ENCODE peak calls at places on chromosome 2, in six cellular contexts. K is AG10803, N is cardiac muscle cell, M is GM13977, T is fibroblast of pulmonary artery, Y is PC-9. I is an unnamed sample.
A peak's percentile ranks its signal among the peaks of the same experiment; 100 is the strongest.

GRCh38 chr2:62455957-62456692 is 49.9 kb downstream of the TMEM17 start:
- DNase-seq in M (no peak), Y (no peak), K (peak; percentile 58), T (no peak), N (no peak), I (no peak)

GRCh38 chr2:217930783-217931563 is 71.8 kb downstream of the TNS1 start:
- DNase-seq in K (no peak), Y (no peak), N (no peak), M (no peak), T (no peak), I (no peak)

GRCh38 chr2:158999458-158999857 is 31.0 kb downstream of the TANC1 start:
- DNase-seq in N (no peak), Y (no peak), M (no peak), K (peak; percentile 36), T (peak; percentile 47), I (no peak)

GRCh38 chr2:134669731-134670669 is 48.8 kb downstream of the TMEM163 start:
- DNase-seq in T (no peak), N (no peak), M (no peak), K (no peak), Y (no peak), I (no peak)

GRCh38 chr2:101546376-101547058 is 71.6 kb upstream of the RFX8 start:
- DNase-seq in K (peak; percentile 51), Y (no peak), N (no peak), M (no peak), T (peak; percentile 53), I (no peak)

GRCh38 chr2:54942373-54942772 is 107.9 kb downstream of the RTN4 start:
- DNase-seq in K (no peak), T (no peak), Y (no peak), M (no peak), N (no peak), I (no peak)

GRCh38 chr2:200862532-200863000 is 1.9 kb downstream of the CLK1 start:
- DNase-seq in K (peak; percentile 43), T (peak; percentile 70), N (peak; percentile 52), Y (no peak), M (peak; percentile 58), I (peak; percentile 59)

GRCh38 chr2:165886487-165887146 is 67.0 kb downstream of the TTC21B start:
- DNase-seq in N (no peak), T (no peak), Y (no peak), K (no peak), M (no peak), I (no peak)

GRCh38 chr2:233002829-233003657 is 10.0 kb downstream of the NGEF start:
- DNase-seq in M (no peak), K (no peak), T (no peak), Y (no peak), N (no peak), I (no peak)

GRCh38 chr2:236073246-236073645 is 94.9 kb downstream of the GBX2 start:
- DNase-seq in T (no peak), K (no peak), M (no peak), Y (no peak), N (no peak), I (no peak)

GRCh38 chr2:12155308-12156061 is 409.1 kb downstream of the LPIN1 start:
- DNase-seq in K (peak; percentile 86), T (peak; percentile 92), Y (peak; percentile 58), N (no peak), M (no peak), I (no peak)

GRCh38 chr2:157328133-157328532 is 2.5 kb upstream of the ERMN start:
- DNase-seq in K (peak; percentile 37), T (no peak), Y (no peak), N (no peak), M (no peak), I (no peak)

GRCh38 chr2:27191107-27191829 is 20.6 kb upstream of the ATRAID start:
- DNase-seq in N (peak; percentile 64), M (peak; percentile 69), Y (peak; percentile 47), K (peak; percentile 72), T (peak; percentile 81), I (no peak)

GRCh38 chr2:239162141-239162821 is 238.5 kb downstream of the HDAC4 start:
- DNase-seq in Y (no peak), K (no peak), M (no peak), N (no peak), T (no peak), I (no peak)

GRCh38 chr2:102063948-102064678 is 72.4 kb downstream of the IL1R2 start:
- DNase-seq in Y (peak; percentile 75), N (peak; percentile 91), K (peak; percentile 99), T (peak; percentile 100), M (no peak), I (peak; percentile 95)

GRCh38 chr2:230762317-230762896 is 49.8 kb downstream of the CAB39 start:
- DNase-seq in Y (no peak), K (no peak), T (no peak), N (peak; percentile 21), M (no peak), I (no peak)

GRCh38 chr2:86070868-86071267 is 34.8 kb downstream of the POLR1A start:
- DNase-seq in M (no peak), T (no peak), Y (no peak), K (no peak), N (no peak), I (no peak)

GRCh38 chr2:86074256-86074655 is 31.4 kb downstream of the POLR1A start:
- DNase-seq in K (no peak), Y (no peak), M (no peak), T (no peak), N (no peak), I (no peak)

GRCh38 chr2:86072271-86072858 is 33.3 kb downstream of the POLR1A start:
- DNase-seq in M (peak; percentile 34), K (peak; percentile 71), N (no peak), T (peak; percentile 39), Y (no peak), I (peak; percentile 53)

GRCh38 chr2:86074811-86075210 is 30.9 kb downstream of the POLR1A start:
- DNase-seq in Y (no peak), T (no peak), K (no peak), N (no peak), M (no peak), I (no peak)

GRCh38 chr2:86073225-86073624 is 32.5 kb downstream of the POLR1A start:
- DNase-seq in Y (no peak), N (no peak), K (no peak), M (no peak), T (no peak), I (no peak)
- TF ChIP-seq CTCF in Y (no peak), N (no peak), K (no peak), M (no peak), T (no peak), I (no peak)

GRCh38 chr2:206154197-206154596 is 5.0 kb downstream of the NDUFS1 start:
- DNase-seq in N (peak; percentile 8), Y (no peak), M (no peak), K (peak; percentile 6), T (peak; percentile 45), I (no peak)
- TF ChIP-seq CTCF in N (no peak), Y (peak; percentile 20), M (peak; percentile 48), K (no peak), T (no peak), I (no peak)

DNA sequence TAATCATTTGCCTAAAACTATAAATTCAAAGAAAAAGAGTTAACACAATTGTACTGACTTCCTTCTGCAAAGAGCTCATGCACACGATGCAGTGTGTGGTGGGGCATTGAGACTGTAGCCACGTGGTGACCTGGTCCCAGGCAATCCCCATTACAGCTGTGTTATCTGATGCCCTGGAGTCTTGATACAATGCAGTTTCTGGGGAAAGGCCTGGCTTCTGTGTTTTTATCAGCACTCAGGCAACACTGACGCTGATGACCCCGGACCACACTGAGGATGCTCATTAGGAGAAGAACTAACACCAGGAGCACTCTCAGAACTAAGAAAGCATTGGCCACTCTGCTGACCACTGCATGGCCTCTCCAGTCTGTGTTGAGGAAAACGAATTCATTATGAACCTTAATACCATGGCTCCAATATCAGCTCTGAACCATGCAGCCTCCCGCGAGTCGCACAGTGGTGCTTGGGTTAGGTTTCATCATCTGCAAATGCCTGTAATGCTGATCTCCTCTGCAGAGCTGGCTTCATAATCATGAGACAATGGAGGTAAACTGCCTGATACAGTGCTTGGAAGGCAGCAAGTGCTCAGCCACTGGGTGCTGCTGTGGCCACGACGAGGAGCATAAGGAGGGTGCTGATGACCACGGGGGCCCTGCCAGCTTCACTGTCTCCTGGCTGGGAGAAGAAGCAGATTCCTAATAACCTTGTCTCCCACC is 218.5 kb downstream of the MYT1L start:
- DNase-seq in M (no peak), Y (no peak), K (no peak), T (no peak), N (peak; percentile 48), I (no peak)
- TF ChIP-seq CTCF in M (no peak), Y (no peak), K (no peak), T (no peak), N (no peak), I (no peak)

GRCh38 chr2:28419003-28419704 is 26.5 kb downstream of the FOSL2 start:
- DNase-seq in N (no peak), K (no peak), Y (no peak), M (peak; percentile 37), T (no peak), I (no peak)
- TF ChIP-seq CTCF in N (no peak), K (no peak), Y (no peak), M (no peak), T (no peak), I (no peak)

GRCh38 chr2:20452551-20452950 is 5.7 kb downstream of the RHOB start:
- DNase-seq in N (no peak), M (no peak), K (no peak), T (peak; percentile 90), Y (no peak), I (peak; percentile 85)
- TF ChIP-seq CTCF in N (peak; percentile 30), M (no peak), K (no peak), T (peak; percentile 63), Y (no peak), I (no peak)

GRCh38 chr2:171540437-171540836 is 18.2 kb downstream of the CYBRD1 start:
- DNase-seq in M (peak; percentile 23), K (no peak), Y (no peak), N (no peak), T (no peak), I (no peak)

GRCh38 chr2:171545086-171545485 is 22.8 kb downstream of the CYBRD1 start:
- DNase-seq in N (no peak), T (no peak), K (no peak), Y (no peak), M (no peak), I (no peak)

GRCh38 chr2:171547256-171547655 is 25.0 kb downstream of the CYBRD1 start:
- DNase-seq in M (no peak), N (no peak), Y (no peak), K (no peak), T (no peak), I (no peak)

GRCh38 chr2:171541202-171541884 is 19.1 kb downstream of the CYBRD1 start:
- DNase-seq in K (no peak), T (no peak), Y (peak; percentile 47), N (no peak), M (no peak), I (no peak)
- TF ChIP-seq CTCF in K (peak; percentile 46), T (peak; percentile 46), Y (peak; percentile 90), N (peak; percentile 42), M (peak; percentile 48), I (no peak)

I was measured in lower leg skin.